ENCODE peak calls at places on chromosomes 7 and 10, in five cellular contexts. One of them, this sample, is unnamed.

GRCh38 chr10:77837248-77837924 is 89.2 kb downstream of the DLG5 start:
- DNase-seq in HFF-Myc: peak
- DNase-seq in upper lobe of right lung: no peak
- DNase-seq in foreskin fibroblast: peak
- DNase-seq in dorsolateral prefrontal cortex: peak
- DNase-seq in this sample: peak

GRCh38 chr7:154906201-154906600 is 96.7 kb downstream of the PAXIP1 start:
- DNase-seq in HFF-Myc: no peak
- DNase-seq in upper lobe of right lung: no peak
- DNase-seq in foreskin fibroblast: no peak
- DNase-seq in dorsolateral prefrontal cortex: no peak
- DNase-seq in this sample: no peak

GRCh38 chr7:105224884-105225651 is 163.7 kb downstream of the SRPK2 start:
- DNase-seq in HFF-Myc: peak
- DNase-seq in upper lobe of right lung: no peak
- DNase-seq in foreskin fibroblast: peak
- DNase-seq in dorsolateral prefrontal cortex: no peak
- DNase-seq in this sample: no peak

GRCh38 chr7:159195926-159196325 is 51.3 kb upstream of the VIPR2 start:
- DNase-seq in HFF-Myc: no peak
- DNase-seq in upper lobe of right lung: no peak
- DNase-seq in foreskin fibroblast: no peak
- DNase-seq in dorsolateral prefrontal cortex: no peak
- DNase-seq in this sample: no peak

GRCh38 chr10:48252354-48252650 is 22.2 kb downstream of the FRMPD2 start:
- DNase-seq in HFF-Myc: no peak
- DNase-seq in upper lobe of right lung: no peak
- DNase-seq in foreskin fibroblast: no peak
- DNase-seq in dorsolateral prefrontal cortex: no peak
- DNase-seq in this sample: no peak

GRCh38 chr10:133212853-133213494 is 17.0 kb upstream of the UTF1 start:
- DNase-seq in HFF-Myc: no peak
- DNase-seq in upper lobe of right lung: no peak
- DNase-seq in foreskin fibroblast: no peak
- DNase-seq in dorsolateral prefrontal cortex: no peak
- DNase-seq in this sample: no peak

GRCh38 chr7:151680810-151681209 is 161.1 kb upstream of the RHEB start:
- DNase-seq in HFF-Myc: no peak
- DNase-seq in upper lobe of right lung: no peak
- DNase-seq in foreskin fibroblast: peak
- DNase-seq in dorsolateral prefrontal cortex: no peak
- DNase-seq in this sample: no peak

GRCh38 chr10:57983226-57983870 is 284.3 kb downstream of the IPMK start:
- DNase-seq in HFF-Myc: peak
- DNase-seq in upper lobe of right lung: no peak
- DNase-seq in foreskin fibroblast: no peak
- DNase-seq in dorsolateral prefrontal cortex: no peak
- DNase-seq in this sample: no peak

GRCh38 chr10:64112697-64113367 is 591.6 kb downstream of the REEP3 start:
- DNase-seq in HFF-Myc: no peak
- DNase-seq in upper lobe of right lung: no peak
- DNase-seq in foreskin fibroblast: no peak
- DNase-seq in dorsolateral prefrontal cortex: no peak
- DNase-seq in this sample: no peak

GRCh38 chr10:43965033-43965917 is 316.6 kb upstream of the ZNF32 start:
- DNase-seq in HFF-Myc: no peak
- DNase-seq in upper lobe of right lung: peak
- DNase-seq in foreskin fibroblast: peak
- DNase-seq in dorsolateral prefrontal cortex: no peak
- DNase-seq in this sample: no peak

GRCh38 chr10:123241391-123242141 is 87.4 kb downstream of the BUB3 start:
- DNase-seq in HFF-Myc: no peak
- DNase-seq in upper lobe of right lung: no peak
- DNase-seq in foreskin fibroblast: no peak
- DNase-seq in dorsolateral prefrontal cortex: no peak
- DNase-seq in this sample: no peak

GRCh38 chr7:118944271-118944670 is 719.8 kb downstream of the ANKRD7 start:
- DNase-seq in HFF-Myc: no peak
- DNase-seq in upper lobe of right lung: no peak
- DNase-seq in foreskin fibroblast: no peak
- DNase-seq in dorsolateral prefrontal cortex: no peak
- DNase-seq in this sample: no peak

GRCh38 chr7:2526659-2527504 is 7.3 kb downstream of the LFNG start:
- DNase-seq in HFF-Myc: no peak
- DNase-seq in upper lobe of right lung: no peak
- DNase-seq in foreskin fibroblast: no peak
- DNase-seq in dorsolateral prefrontal cortex: no peak
- DNase-seq in this sample: no peak

GRCh38 chr10:128221128-128221527 is 94.9 kb upstream of the MKI67 start:
- DNase-seq in HFF-Myc: no peak
- DNase-seq in upper lobe of right lung: no peak
- DNase-seq in foreskin fibroblast: no peak
- DNase-seq in dorsolateral prefrontal cortex: no peak
- DNase-seq in this sample: no peak

GRCh38 chr10:42973411-42973810 is 103.5 kb upstream of the RET start:
- DNase-seq in HFF-Myc: no peak
- DNase-seq in upper lobe of right lung: no peak
- DNase-seq in foreskin fibroblast: no peak
- DNase-seq in dorsolateral prefrontal cortex: peak
- DNase-seq in this sample: no peak

GRCh38 chr7:36244429-36244828 is 91.4 kb downstream of the EEPD1 start:
- DNase-seq in HFF-Myc: no peak
- DNase-seq in upper lobe of right lung: no peak
- DNase-seq in foreskin fibroblast: no peak
- DNase-seq in dorsolateral prefrontal cortex: no peak
- DNase-seq in this sample: no peak

GRCh38 chr7:102916426-102916825 is 3.6 kb downstream of the LRRC17 start:
- DNase-seq in HFF-Myc: peak
- DNase-seq in upper lobe of right lung: no peak
- DNase-seq in foreskin fibroblast: peak
- DNase-seq in dorsolateral prefrontal cortex: no peak
- DNase-seq in this sample: no peak

GRCh38 chr7:66167773-66168367 is 37.3 kb upstream of the TPST1 start:
- DNase-seq in HFF-Myc: no peak
- DNase-seq in upper lobe of right lung: no peak
- DNase-seq in foreskin fibroblast: peak
- DNase-seq in dorsolateral prefrontal cortex: no peak
- DNase-seq in this sample: no peak

GRCh38 chr7:26189697-26190096 is 10.8 kb downstream of the HNRNPA2B1 start:
- DNase-seq in HFF-Myc: no peak
- DNase-seq in upper lobe of right lung: no peak
- DNase-seq in foreskin fibroblast: no peak
- DNase-seq in dorsolateral prefrontal cortex: no peak
- DNase-seq in this sample: no peak

GRCh38 chr7:47666164-47666862 is 84.4 kb upstream of the TNS3 start:
- DNase-seq in HFF-Myc: no peak
- DNase-seq in upper lobe of right lung: no peak
- DNase-seq in foreskin fibroblast: peak
- DNase-seq in dorsolateral prefrontal cortex: no peak
- DNase-seq in this sample: no peak

GRCh38 chr7:127413326-127413725 is 20.8 kb upstream of the ZNF800 start:
- DNase-seq in HFF-Myc: no peak
- DNase-seq in upper lobe of right lung: no peak
- DNase-seq in foreskin fibroblast: no peak
- DNase-seq in dorsolateral prefrontal cortex: no peak
- DNase-seq in this sample: no peak
- TF ChIP-seq CTCF in HFF-Myc: no peak
- TF ChIP-seq CTCF in upper lobe of right lung: no peak
- TF ChIP-seq CTCF in foreskin fibroblast: no peak
- TF ChIP-seq CTCF in dorsolateral prefrontal cortex: no peak
- TF ChIP-seq CTCF in this sample: no peak

DNA sequence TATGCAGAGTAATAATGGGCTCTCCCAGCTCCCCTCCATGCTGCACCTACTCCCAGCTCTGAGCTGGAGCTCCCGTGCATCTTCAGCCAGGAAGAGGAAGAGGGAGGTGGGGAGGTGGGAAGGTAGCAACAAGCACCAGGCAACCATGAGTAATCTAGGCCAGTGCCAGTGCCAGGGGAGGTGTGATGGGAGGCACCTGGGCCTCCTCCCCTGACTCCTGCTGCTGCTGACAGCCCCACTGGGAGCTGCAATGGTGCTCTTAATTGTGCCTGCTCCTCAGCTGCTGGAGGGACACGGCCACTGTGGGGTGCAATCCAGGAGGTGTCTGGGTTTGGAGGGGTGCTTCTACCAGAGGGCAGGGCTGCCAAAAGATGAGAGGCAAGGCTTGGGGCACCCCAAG is 243.0 kb downstream of the PLXNA4 start:
- DNase-seq in HFF-Myc: no peak
- DNase-seq in upper lobe of right lung: no peak
- DNase-seq in foreskin fibroblast: no peak
- DNase-seq in dorsolateral prefrontal cortex: peak
- DNase-seq in this sample: no peak
- TF ChIP-seq CTCF in HFF-Myc: no peak
- TF ChIP-seq CTCF in upper lobe of right lung: no peak
- TF ChIP-seq CTCF in foreskin fibroblast: no peak
- TF ChIP-seq CTCF in dorsolateral prefrontal cortex: no peak
- TF ChIP-seq CTCF in this sample: no peak

DNA sequence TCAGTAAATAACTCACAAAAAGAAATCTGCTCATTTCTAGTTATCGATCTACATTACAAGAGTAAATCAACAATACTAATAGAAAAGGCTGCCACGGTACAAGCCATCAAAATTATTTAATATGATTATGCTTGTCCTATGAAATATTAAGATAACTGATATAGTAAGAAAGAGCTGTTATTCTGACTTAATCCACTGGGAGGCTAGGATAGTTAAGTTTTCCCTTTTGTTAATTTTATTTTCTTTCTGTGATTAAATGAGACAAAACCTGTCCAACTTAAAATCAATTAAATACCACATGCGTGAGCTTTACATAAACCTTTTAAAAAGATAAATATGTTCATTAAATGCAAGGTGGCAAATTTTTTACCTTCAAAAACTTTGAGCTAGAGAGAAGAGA is 114.8 kb downstream of the LMBR1 start:
- DNase-seq in HFF-Myc: no peak
- DNase-seq in upper lobe of right lung: no peak
- DNase-seq in foreskin fibroblast: no peak
- DNase-seq in dorsolateral prefrontal cortex: no peak
- DNase-seq in this sample: no peak
- TF ChIP-seq CTCF in HFF-Myc: no peak
- TF ChIP-seq CTCF in upper lobe of right lung: peak
- TF ChIP-seq CTCF in foreskin fibroblast: no peak
- TF ChIP-seq CTCF in dorsolateral prefrontal cortex: peak
- TF ChIP-seq CTCF in this sample: peak

GRCh38 chr10:30751678-30752331 is 122.3 kb upstream of the LYZL2 start:
- DNase-seq in HFF-Myc: no peak
- DNase-seq in upper lobe of right lung: peak
- DNase-seq in foreskin fibroblast: peak
- DNase-seq in dorsolateral prefrontal cortex: peak
- DNase-seq in this sample: peak
- TF ChIP-seq CTCF in HFF-Myc: peak
- TF ChIP-seq CTCF in upper lobe of right lung: peak
- TF ChIP-seq CTCF in foreskin fibroblast: peak
- TF ChIP-seq CTCF in dorsolateral prefrontal cortex: peak
- TF ChIP-seq CTCF in this sample: peak

DNA sequence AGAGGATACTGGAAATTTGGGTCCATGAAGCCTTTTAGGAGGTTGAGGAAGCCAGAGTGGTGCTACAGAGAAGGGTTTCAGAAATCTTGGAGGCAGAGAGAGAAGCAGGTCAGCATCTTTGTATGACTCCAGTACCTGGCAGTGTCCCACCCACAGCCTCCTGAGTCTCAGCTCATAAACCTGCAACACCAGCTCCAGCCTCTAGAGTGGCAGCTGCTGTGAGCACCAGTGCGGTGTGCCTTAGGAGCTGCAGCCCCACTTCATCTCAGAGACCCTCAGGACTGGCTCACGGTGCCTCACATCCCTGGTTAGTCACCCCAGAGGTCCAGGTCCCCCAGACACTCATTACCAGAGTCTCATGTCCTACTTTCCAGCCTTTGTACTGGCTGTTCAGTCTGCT is 84.8 kb upstream of the PRKAR2B start:
- DNase-seq in HFF-Myc: no peak
- DNase-seq in upper lobe of right lung: no peak
- DNase-seq in foreskin fibroblast: no peak
- DNase-seq in dorsolateral prefrontal cortex: no peak
- DNase-seq in this sample: no peak
- TF ChIP-seq CTCF in HFF-Myc: no peak
- TF ChIP-seq CTCF in upper lobe of right lung: no peak
- TF ChIP-seq CTCF in foreskin fibroblast: no peak
- TF ChIP-seq CTCF in dorsolateral prefrontal cortex: no peak
- TF ChIP-seq CTCF in this sample: peak

GRCh38 chr7:129492406-129492805 is 9.9 kb upstream of the SMKR1 start:
- DNase-seq in HFF-Myc: no peak
- DNase-seq in upper lobe of right lung: no peak
- DNase-seq in foreskin fibroblast: no peak
- DNase-seq in dorsolateral prefrontal cortex: no peak
- DNase-seq in this sample: no peak

GRCh38 chr7:129495987-129496386 is 6.3 kb upstream of the SMKR1 start:
- DNase-seq in HFF-Myc: no peak
- DNase-seq in upper lobe of right lung: no peak
- DNase-seq in foreskin fibroblast: no peak
- DNase-seq in dorsolateral prefrontal cortex: no peak
- DNase-seq in this sample: no peak

GRCh38 chr7:129494041-129494440 is 8.3 kb upstream of the SMKR1 start:
- DNase-seq in HFF-Myc: peak
- DNase-seq in upper lobe of right lung: no peak
- DNase-seq in foreskin fibroblast: peak
- DNase-seq in dorsolateral prefrontal cortex: no peak
- DNase-seq in this sample: no peak

GRCh38 chr7:129496653-129497052 is 5.7 kb upstream of the SMKR1 start:
- DNase-seq in HFF-Myc: no peak
- DNase-seq in upper lobe of right lung: no peak
- DNase-seq in foreskin fibroblast: no peak
- DNase-seq in dorsolateral prefrontal cortex: no peak
- DNase-seq in this sample: no peak

DNA sequence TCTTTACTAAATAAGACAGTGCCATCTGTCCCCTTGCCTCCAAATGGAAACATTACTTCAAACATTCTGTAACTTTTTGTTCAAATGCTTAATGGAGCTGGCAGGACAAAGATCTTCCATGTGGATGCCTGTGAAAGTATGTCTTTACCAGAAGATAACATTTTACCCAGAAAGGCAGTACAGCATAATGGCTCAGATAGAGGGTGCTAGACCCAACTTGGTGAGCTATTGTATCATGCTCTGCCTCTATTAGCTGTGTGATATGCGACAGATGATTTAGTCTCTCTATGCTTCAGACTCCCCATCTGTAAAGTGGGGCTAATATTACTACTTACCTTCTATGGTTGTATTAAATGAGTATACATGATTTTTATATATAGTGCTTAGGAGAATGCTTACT is 8.8 kb upstream of the SMKR1 start:
- DNase-seq in HFF-Myc: peak
- DNase-seq in upper lobe of right lung: no peak
- DNase-seq in foreskin fibroblast: no peak
- DNase-seq in dorsolateral prefrontal cortex: no peak
- DNase-seq in this sample: no peak
- TF ChIP-seq CTCF in HFF-Myc: peak
- TF ChIP-seq CTCF in upper lobe of right lung: no peak
- TF ChIP-seq CTCF in foreskin fibroblast: no peak
- TF ChIP-seq CTCF in dorsolateral prefrontal cortex: peak
- TF ChIP-seq CTCF in this sample: no peak